ENCODE peak calls at places on chromosomes 3 and 15, in nine cellular contexts. One of them, this sample, is unnamed.

GRCh38 chr3:138479355-138479964 is 45.0 kb downstream of the ESYT3 start:
- DNase-seq in fibroblast of villous mesenchyme: peak
- DNase-seq in activated CD8-positive, alpha-beta T cell treated with anti-CD3 and anti-CD28 coated beads for 36 hours: peak
- DNase-seq in kidney: no peak
- DNase-seq in fibroblast of pulmonary artery: peak
- DNase-seq in left ventricle myocardium inferior: no peak
- DNase-seq in AG09319: peak
- DNase-seq in heart left ventricle: no peak
- DNase-seq in HCT116: peak
- DNase-seq in this sample: peak

GRCh38 chr3:108388136-108389132 is 92.1 kb downstream of the HHLA2 start:
- DNase-seq in activated CD8-positive, alpha-beta T cell treated with anti-CD3 and anti-CD28 coated beads for 36 hours: peak
- DNase-seq in AG09319: no peak
- DNase-seq in fibroblast of pulmonary artery: no peak
- DNase-seq in left ventricle myocardium inferior: no peak
- DNase-seq in kidney: no peak
- DNase-seq in HCT116: no peak
- DNase-seq in heart left ventricle: no peak
- DNase-seq in fibroblast of villous mesenchyme: no peak
- DNase-seq in this sample: no peak

GRCh38 chr3:129606522-129607390 is at the start of gene PLXND1:
- DNase-seq in AG09319: no peak
- DNase-seq in fibroblast of villous mesenchyme: peak
- DNase-seq in fibroblast of pulmonary artery: peak
- DNase-seq in HCT116: no peak
- DNase-seq in heart left ventricle: peak
- DNase-seq in activated CD8-positive, alpha-beta T cell treated with anti-CD3 and anti-CD28 coated beads for 36 hours: peak
- DNase-seq in kidney: peak
- DNase-seq in left ventricle myocardium inferior: peak
- DNase-seq in this sample: peak

GRCh38 chr3:100810671-100811070 is 101.4 kb downstream of the TFG start:
- DNase-seq in activated CD8-positive, alpha-beta T cell treated with anti-CD3 and anti-CD28 coated beads for 36 hours: no peak
- DNase-seq in fibroblast of villous mesenchyme: peak
- DNase-seq in left ventricle myocardium inferior: no peak
- DNase-seq in AG09319: peak
- DNase-seq in fibroblast of pulmonary artery: peak
- DNase-seq in HCT116: no peak
- DNase-seq in heart left ventricle: no peak
- DNase-seq in kidney: no peak
- DNase-seq in this sample: peak

GRCh38 chr3:16253601-16254000 is 11.1 kb downstream of the DPH3 start:
- DNase-seq in activated CD8-positive, alpha-beta T cell treated with anti-CD3 and anti-CD28 coated beads for 36 hours: no peak
- DNase-seq in heart left ventricle: peak
- DNase-seq in fibroblast of pulmonary artery: peak
- DNase-seq in HCT116: no peak
- DNase-seq in kidney: no peak
- DNase-seq in left ventricle myocardium inferior: peak
- DNase-seq in fibroblast of villous mesenchyme: peak
- DNase-seq in AG09319: no peak
- DNase-seq in this sample: peak

GRCh38 chr3:141280086-141280485 is 48.5 kb downstream of the PXYLP1 start:
- DNase-seq in AG09319: no peak
- DNase-seq in left ventricle myocardium inferior: no peak
- DNase-seq in fibroblast of villous mesenchyme: peak
- DNase-seq in heart left ventricle: no peak
- DNase-seq in fibroblast of pulmonary artery: no peak
- DNase-seq in activated CD8-positive, alpha-beta T cell treated with anti-CD3 and anti-CD28 coated beads for 36 hours: no peak
- DNase-seq in HCT116: no peak
- DNase-seq in kidney: no peak
- DNase-seq in this sample: peak

GRCh38 chr3:4419920-4420319 is 47.1 kb downstream of the SUMF1 start:
- DNase-seq in left ventricle myocardium inferior: no peak
- DNase-seq in fibroblast of pulmonary artery: no peak
- DNase-seq in AG09319: no peak
- DNase-seq in kidney: no peak
- DNase-seq in activated CD8-positive, alpha-beta T cell treated with anti-CD3 and anti-CD28 coated beads for 36 hours: no peak
- DNase-seq in HCT116: no peak
- DNase-seq in fibroblast of villous mesenchyme: no peak
- DNase-seq in heart left ventricle: no peak
- DNase-seq in this sample: no peak

GRCh38 chr3:184439096-184439495 is 59.2 kb downstream of the CHRD start:
- DNase-seq in left ventricle myocardium inferior: no peak
- DNase-seq in fibroblast of pulmonary artery: no peak
- DNase-seq in fibroblast of villous mesenchyme: no peak
- DNase-seq in kidney: no peak
- DNase-seq in heart left ventricle: no peak
- DNase-seq in activated CD8-positive, alpha-beta T cell treated with anti-CD3 and anti-CD28 coated beads for 36 hours: no peak
- DNase-seq in AG09319: no peak
- DNase-seq in HCT116: no peak
- DNase-seq in this sample: no peak

GRCh38 chr15:65033659-65034269 is 4.3 kb upstream of the MTFMT start:
- DNase-seq in fibroblast of villous mesenchyme: peak
- DNase-seq in AG09319: no peak
- DNase-seq in left ventricle myocardium inferior: no peak
- DNase-seq in HCT116: peak
- DNase-seq in activated CD8-positive, alpha-beta T cell treated with anti-CD3 and anti-CD28 coated beads for 36 hours: peak
- DNase-seq in fibroblast of pulmonary artery: peak
- DNase-seq in heart left ventricle: no peak
- DNase-seq in kidney: no peak
- DNase-seq in this sample: peak

DNA sequence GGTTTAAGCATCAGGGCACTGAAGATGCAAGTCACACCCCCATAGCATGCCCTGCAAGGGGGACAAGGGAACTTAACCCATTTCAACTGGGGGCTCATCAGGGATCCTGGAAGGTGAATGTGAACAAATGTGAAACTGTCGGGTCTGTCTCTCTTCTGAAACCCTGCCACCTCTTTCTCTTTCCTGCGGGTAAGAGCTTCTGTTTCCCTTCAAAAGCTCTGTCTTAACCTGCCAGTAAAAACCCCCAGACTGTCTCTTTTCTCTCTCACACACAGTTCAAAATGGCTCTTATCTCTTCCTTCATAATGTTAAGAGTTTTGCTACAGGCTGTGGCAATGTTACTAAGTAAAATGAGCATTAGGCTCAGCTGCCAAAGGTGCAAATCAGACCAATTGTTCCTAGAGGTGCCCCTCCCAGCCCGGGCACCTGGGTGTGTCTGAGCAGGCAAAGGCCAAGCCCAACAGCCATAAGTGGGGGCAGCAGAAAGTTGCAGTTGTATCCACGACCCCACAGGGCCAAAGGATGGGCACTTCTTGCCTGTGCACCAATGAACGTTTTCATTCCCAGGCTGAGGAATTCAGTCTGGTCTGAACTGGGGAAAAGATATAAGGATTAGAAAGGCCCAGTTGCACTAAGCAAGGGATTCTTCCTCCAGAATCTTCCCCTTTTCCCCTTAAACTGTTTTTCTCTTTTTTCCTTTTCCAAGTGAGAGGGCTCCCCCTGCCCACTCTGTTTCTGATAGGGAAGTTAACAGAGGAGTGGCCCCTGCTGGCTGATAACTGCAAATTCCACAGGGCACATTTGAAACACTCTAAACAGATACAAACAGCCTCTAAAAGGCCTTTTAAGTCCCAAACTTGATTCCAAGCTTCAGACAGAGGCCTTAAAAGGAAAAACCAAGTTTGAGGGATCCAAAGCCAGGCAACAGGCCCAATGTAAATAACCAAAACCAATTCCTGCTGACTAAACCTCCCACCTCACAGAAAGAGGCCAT is 113.8 kb upstream of the EPHA6 start:
- DNase-seq in fibroblast of villous mesenchyme: peak
- DNase-seq in activated CD8-positive, alpha-beta T cell treated with anti-CD3 and anti-CD28 coated beads for 36 hours: no peak
- DNase-seq in AG09319: no peak
- DNase-seq in fibroblast of pulmonary artery: no peak
- DNase-seq in kidney: no peak
- DNase-seq in HCT116: no peak
- DNase-seq in heart left ventricle: no peak
- DNase-seq in left ventricle myocardium inferior: no peak
- DNase-seq in this sample: no peak
- TF ChIP-seq CTCF in fibroblast of villous mesenchyme: peak
- TF ChIP-seq CTCF in activated CD8-positive, alpha-beta T cell treated with anti-CD3 and anti-CD28 coated beads for 36 hours: no peak
- TF ChIP-seq CTCF in AG09319: no peak
- TF ChIP-seq CTCF in fibroblast of pulmonary artery: no peak
- TF ChIP-seq CTCF in kidney: no peak
- TF ChIP-seq CTCF in HCT116: no peak
- TF ChIP-seq CTCF in heart left ventricle: no peak
- TF ChIP-seq CTCF in left ventricle myocardium inferior: no peak
- TF ChIP-seq CTCF in this sample: no peak

DNA sequence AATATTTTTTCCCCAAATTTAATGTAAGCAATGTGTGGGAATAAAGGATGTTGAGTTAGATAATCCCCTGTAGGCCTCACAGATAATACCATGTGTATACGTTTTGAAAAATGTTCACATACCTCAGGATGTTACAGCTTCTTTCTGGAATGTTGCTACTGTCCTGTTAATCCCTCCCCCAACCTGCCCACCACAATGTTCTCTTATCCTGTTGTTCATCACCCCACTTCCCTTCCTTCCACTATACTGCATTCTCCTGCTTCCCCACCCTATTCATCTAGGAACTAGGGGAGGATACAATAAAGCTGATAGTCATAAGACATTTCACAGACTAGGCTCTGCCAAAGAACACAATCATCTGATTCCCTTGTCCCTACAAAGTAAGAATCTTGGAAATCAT is 92.1 kb downstream of the IGF2BP2 start:
- DNase-seq in kidney: no peak
- DNase-seq in AG09319: no peak
- DNase-seq in heart left ventricle: no peak
- DNase-seq in fibroblast of villous mesenchyme: peak
- DNase-seq in HCT116: no peak
- DNase-seq in fibroblast of pulmonary artery: peak
- DNase-seq in activated CD8-positive, alpha-beta T cell treated with anti-CD3 and anti-CD28 coated beads for 36 hours: no peak
- DNase-seq in left ventricle myocardium inferior: no peak
- DNase-seq in this sample: peak
- TF ChIP-seq CTCF in kidney: no peak
- TF ChIP-seq CTCF in AG09319: no peak
- TF ChIP-seq CTCF in heart left ventricle: no peak
- TF ChIP-seq CTCF in fibroblast of villous mesenchyme: no peak
- TF ChIP-seq CTCF in HCT116: no peak
- TF ChIP-seq CTCF in fibroblast of pulmonary artery: no peak
- TF ChIP-seq CTCF in activated CD8-positive, alpha-beta T cell treated with anti-CD3 and anti-CD28 coated beads for 36 hours: no peak
- TF ChIP-seq CTCF in left ventricle myocardium inferior: no peak
- TF ChIP-seq CTCF in this sample: no peak

GRCh38 chr15:52784799-52785671 is 5.1 kb downstream of the ONECUT1 start:
- DNase-seq in AG09319: no peak
- DNase-seq in fibroblast of villous mesenchyme: no peak
- DNase-seq in HCT116: no peak
- DNase-seq in fibroblast of pulmonary artery: no peak
- DNase-seq in activated CD8-positive, alpha-beta T cell treated with anti-CD3 and anti-CD28 coated beads for 36 hours: no peak
- DNase-seq in left ventricle myocardium inferior: no peak
- DNase-seq in heart left ventricle: no peak
- DNase-seq in kidney: peak
- DNase-seq in this sample: no peak

GRCh38 chr15:52782514-52782913 is 7.6 kb downstream of the ONECUT1 start:
- DNase-seq in kidney: no peak
- DNase-seq in heart left ventricle: no peak
- DNase-seq in fibroblast of villous mesenchyme: no peak
- DNase-seq in HCT116: no peak
- DNase-seq in left ventricle myocardium inferior: no peak
- DNase-seq in fibroblast of pulmonary artery: no peak
- DNase-seq in AG09319: no peak
- DNase-seq in activated CD8-positive, alpha-beta T cell treated with anti-CD3 and anti-CD28 coated beads for 36 hours: no peak
- DNase-seq in this sample: no peak

GRCh38 chr15:52785672-52786406 is 4.3 kb downstream of the ONECUT1 start:
- DNase-seq in AG09319: no peak
- DNase-seq in kidney: no peak
- DNase-seq in HCT116: no peak
- DNase-seq in fibroblast of villous mesenchyme: no peak
- DNase-seq in activated CD8-positive, alpha-beta T cell treated with anti-CD3 and anti-CD28 coated beads for 36 hours: no peak
- DNase-seq in fibroblast of pulmonary artery: no peak
- DNase-seq in heart left ventricle: no peak
- DNase-seq in left ventricle myocardium inferior: no peak
- DNase-seq in this sample: no peak

GRCh38 chr15:52783191-52783829 is 6.8 kb downstream of the ONECUT1 start:
- DNase-seq in HCT116: no peak
- DNase-seq in activated CD8-positive, alpha-beta T cell treated with anti-CD3 and anti-CD28 coated beads for 36 hours: no peak
- DNase-seq in heart left ventricle: no peak
- DNase-seq in left ventricle myocardium inferior: no peak
- DNase-seq in fibroblast of villous mesenchyme: no peak
- DNase-seq in AG09319: no peak
- DNase-seq in kidney: no peak
- DNase-seq in fibroblast of pulmonary artery: peak
- DNase-seq in this sample: no peak

DNA sequence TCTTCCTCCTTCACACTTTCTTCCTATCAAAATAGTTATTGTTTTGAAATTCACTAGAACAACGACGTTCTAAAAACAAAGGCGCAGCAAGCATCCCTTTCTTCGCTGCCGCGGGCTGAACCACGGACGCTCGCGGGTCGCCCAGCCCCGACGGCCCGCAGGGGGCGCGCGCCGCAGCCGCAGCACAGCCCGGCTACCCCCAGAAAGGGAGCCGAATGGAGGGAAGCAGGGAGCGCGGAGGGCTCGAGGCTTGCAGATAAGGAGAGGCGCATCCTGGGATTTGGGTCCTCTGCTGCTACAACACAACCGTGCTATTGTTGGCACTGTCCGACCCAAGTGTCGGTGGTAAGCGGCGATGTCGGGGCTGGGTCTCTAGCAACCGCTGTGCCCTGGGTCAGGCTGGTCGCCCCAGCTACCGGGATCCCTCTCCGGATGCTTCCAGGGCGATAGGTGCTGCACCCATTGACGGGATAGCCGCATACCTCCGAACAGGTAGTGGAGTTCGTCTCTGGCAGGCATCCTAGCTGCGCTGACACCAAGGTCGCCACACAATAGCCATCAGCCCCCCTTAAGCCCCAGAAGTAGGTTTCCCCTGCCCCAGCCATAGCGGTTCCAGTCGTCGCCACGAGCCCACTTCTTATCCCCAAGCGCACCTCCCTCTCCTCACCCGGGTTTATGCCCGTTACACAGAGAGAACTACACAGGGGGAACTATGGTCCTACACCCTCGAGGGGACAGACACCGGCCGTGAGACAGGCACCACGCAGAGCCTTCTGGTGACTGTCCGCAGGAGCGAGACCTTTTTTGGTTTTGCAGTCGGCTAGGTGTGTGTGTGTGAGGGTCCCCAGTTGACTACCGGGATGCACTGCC is 6.0 kb downstream of the ONECUT1 start:
- DNase-seq in kidney: peak
- DNase-seq in fibroblast of villous mesenchyme: no peak
- DNase-seq in left ventricle myocardium inferior: no peak
- DNase-seq in fibroblast of pulmonary artery: no peak
- DNase-seq in AG09319: no peak
- DNase-seq in heart left ventricle: no peak
- DNase-seq in activated CD8-positive, alpha-beta T cell treated with anti-CD3 and anti-CD28 coated beads for 36 hours: peak
- DNase-seq in HCT116: no peak
- DNase-seq in this sample: peak
- TF ChIP-seq CTCF in kidney: peak
- TF ChIP-seq CTCF in fibroblast of villous mesenchyme: peak
- TF ChIP-seq CTCF in left ventricle myocardium inferior: peak
- TF ChIP-seq CTCF in fibroblast of pulmonary artery: no peak
- TF ChIP-seq CTCF in AG09319: peak
- TF ChIP-seq CTCF in heart left ventricle: peak
- TF ChIP-seq CTCF in activated CD8-positive, alpha-beta T cell treated with anti-CD3 and anti-CD28 coated beads for 36 hours: peak
- TF ChIP-seq CTCF in HCT116: no peak
- TF ChIP-seq CTCF in this sample: peak

DNA sequence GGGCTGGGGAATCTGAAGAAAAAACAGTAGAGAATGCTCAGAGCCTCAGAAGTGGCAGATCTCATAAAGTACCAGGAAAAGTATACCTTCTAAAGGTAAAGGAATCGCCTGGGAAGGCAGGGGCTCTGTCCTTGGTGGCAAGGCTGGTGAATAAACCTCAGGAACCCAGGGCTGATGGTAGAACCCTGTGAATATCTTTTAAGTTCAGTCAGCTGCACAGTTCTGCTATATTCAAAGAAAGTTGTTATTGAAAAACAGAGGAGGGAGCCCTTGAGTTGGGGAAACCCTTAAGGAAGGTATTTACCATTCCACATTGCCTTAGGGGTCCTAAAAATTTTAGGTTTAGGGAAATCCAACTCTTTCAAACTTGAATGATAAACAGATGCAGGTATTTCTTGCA is 31.2 kb downstream of the ZPLD1 start:
- DNase-seq in heart left ventricle: no peak
- DNase-seq in AG09319: no peak
- DNase-seq in left ventricle myocardium inferior: no peak
- DNase-seq in HCT116: peak
- DNase-seq in fibroblast of pulmonary artery: no peak
- DNase-seq in fibroblast of villous mesenchyme: no peak
- DNase-seq in kidney: no peak
- DNase-seq in activated CD8-positive, alpha-beta T cell treated with anti-CD3 and anti-CD28 coated beads for 36 hours: no peak
- DNase-seq in this sample: no peak
- TF ChIP-seq CTCF in heart left ventricle: no peak
- TF ChIP-seq CTCF in AG09319: no peak
- TF ChIP-seq CTCF in left ventricle myocardium inferior: no peak
- TF ChIP-seq CTCF in HCT116: peak
- TF ChIP-seq CTCF in fibroblast of pulmonary artery: no peak
- TF ChIP-seq CTCF in fibroblast of villous mesenchyme: peak
- TF ChIP-seq CTCF in kidney: no peak
- TF ChIP-seq CTCF in activated CD8-positive, alpha-beta T cell treated with anti-CD3 and anti-CD28 coated beads for 36 hours: no peak
- TF ChIP-seq CTCF in this sample: no peak

This sample was measured in fibroblast of mammary gland.